ENCODE peak calls at places on chromosome 15, in eight cellular contexts. O is right lobe of liver, A is mammary epithelial cell, T is HCT116, B is stomach, Z is adrenal gland, J is esophagus squamous epithelium, S is heart left ventricle. P is an unnamed sample.

GRCh38 chr15:37888356-37888755 is 46.1 kb upstream of the TMCO5A start:
- DNase-seq in O (no peak), A (no peak), T (no peak), B (no peak), Z (no peak), J (no peak), S (no peak), P (no peak)

GRCh38 chr15:73368301-73369072 is at the start of gene HCN4:
- DNase-seq in O (no peak), A (no peak), T (no peak), B (no peak), Z (no peak), J (no peak), S (peak; percentile 39), P (no peak)

GRCh38 chr15:63065262-63066234 is 23.0 kb downstream of the TPM1 start:
- DNase-seq in O (no peak), A (no peak), T (no peak), B (no peak), Z (no peak), J (no peak), S (no peak), P (no peak)

GRCh38 chr15:99967841-99968371 is 234.7 kb upstream of the LYSMD4 start:
- DNase-seq in O (no peak), A (peak; percentile 86), T (no peak), B (peak; percentile 18), Z (peak; percentile 90), J (no peak), S (peak; percentile 61), P (no peak)

GRCh38 chr15:98730860-98731711 is 82.7 kb downstream of the IGF1R start:
- DNase-seq in O (no peak), A (no peak), T (no peak), B (no peak), Z (no peak), J (no peak), S (no peak), P (no peak)

GRCh38 chr15:81080946-81081345 is 53.1 kb upstream of the CFAP161 start:
- DNase-seq in O (no peak), A (no peak), T (no peak), B (no peak), Z (no peak), J (no peak), S (no peak), P (no peak)

GRCh38 chr15:95664435-95664834 is 666.1 kb upstream of the NR2F2 start:
- DNase-seq in O (no peak), A (no peak), T (no peak), B (no peak), Z (no peak), J (no peak), S (no peak), P (no peak)

GRCh38 chr15:33064878-33065277 is 129.6 kb downstream of the FMN1 start:
- DNase-seq in O (no peak), A (peak; percentile 57), T (no peak), B (no peak), Z (no peak), J (no peak), S (no peak), P (no peak)

GRCh38 chr15:65211157-65211982 is at the start of gene CILP:
- DNase-seq in O (no peak), A (no peak), T (no peak), B (no peak), Z (peak; percentile 16), J (no peak), S (peak; percentile 76), P (peak; percentile 66)

GRCh38 chr15:60591491-60592385 is 112.8 kb upstream of the ICE2 start:
- DNase-seq in O (peak; percentile 71), A (peak; percentile 39), T (no peak), B (peak; percentile 34), Z (peak; percentile 64), J (no peak), S (peak; percentile 57), P (peak; percentile 69)

GRCh38 chr15:31752363-31752762 is 278.0 kb upstream of the CHRNA7 start:
- DNase-seq in O (no peak), A (peak; percentile 6), T (no peak), B (no peak), Z (no peak), J (no peak), S (no peak), P (no peak)

GRCh38 chr15:47675735-47676134 is 41.6 kb upstream of the SEMA6D start:
- DNase-seq in O (no peak), A (no peak), T (no peak), B (no peak), Z (no peak), J (no peak), S (no peak), P (no peak)

GRCh38 chr15:73902121-73903020 is 23.9 kb upstream of the LOXL1 start:
- DNase-seq in O (no peak), A (no peak), T (no peak), B (no peak), Z (peak; percentile 1), J (no peak), S (peak; percentile 2), P (no peak)

GRCh38 chr15:26804063-26804804 is 31.4 kb upstream of the GABRB3 start:
- DNase-seq in O (no peak), A (no peak), T (no peak), B (no peak), Z (no peak), J (no peak), S (no peak), P (no peak)

GRCh38 chr15:79640206-79640605 is 208.1 kb downstream of the MINAR1 start:
- DNase-seq in O (no peak), A (peak; percentile 25), T (peak; percentile 26), B (peak; percentile 83), Z (peak; percentile 26), J (no peak), S (peak; percentile 33), P (no peak)

GRCh38 chr15:61227269-61228024 is 1.7 kb downstream of the RORA start:
- DNase-seq in O (peak; percentile 55), A (peak; percentile 52), T (no peak), B (no peak), Z (peak; percentile 47), J (no peak), S (no peak), P (peak; percentile 57)

GRCh38 chr15:79953951-79954444 is 17.0 kb downstream of the BCL2A1 start:
- DNase-seq in O (no peak), A (no peak), T (no peak), B (no peak), Z (no peak), J (no peak), S (no peak), P (no peak)

GRCh38 chr15:93366387-93367100 is 277.5 kb upstream of the RGMA start:
- DNase-seq in O (no peak), A (no peak), T (no peak), B (no peak), Z (no peak), J (no peak), S (no peak), P (no peak)

GRCh38 chr15:57306944-57307411 is 69.3 kb upstream of the CGNL1 start:
- DNase-seq in O (no peak), A (no peak), T (no peak), B (no peak), Z (no peak), J (no peak), S (no peak), P (no peak)

GRCh38 chr15:82184355-82184754 is 78.2 kb downstream of the EFL1 start:
- DNase-seq in O (no peak), A (no peak), T (no peak), B (no peak), Z (no peak), J (no peak), S (no peak), P (no peak)
- H3K27ac ChIP-seq in O (no peak overlapping the region), A (no peak overlapping the region), T (no peak overlapping the region), B (no peak overlapping the region), Z (no peak overlapping the region), J (no peak overlapping the region), S (no peak overlapping the region), P (peak overlapping the region; percentile 70)

GRCh38 chr15:40305281-40305680 is 2.5 kb downstream of the PLCB2 start:
- DNase-seq in O (peak; percentile 22), A (no peak), T (no peak), B (no peak), Z (no peak), J (no peak), S (no peak), P (no peak)
- H3K27me3 ChIP-seq in O (no peaks in the 10 kb centered on the region), A (no peaks in the 10 kb centered on the region), T (no peaks in the 10 kb centered on the region), B (peaks cover 8% of the 10 kb centered on the region), Z (no peaks in the 10 kb centered on the region), J (no peaks in the 10 kb centered on the region), S (no peaks in the 10 kb centered on the region), P (no peaks in the 10 kb centered on the region)

GRCh38 chr15:91973481-91973880 is 120.0 kb downstream of the SLCO3A1 start:
- DNase-seq in O (no peak), A (peak; percentile 82), T (no peak), B (no peak), Z (no peak), J (no peak), S (no peak), P (no peak)

GRCh38 chr15:91970142-91970541 is 116.6 kb downstream of the SLCO3A1 start:
- DNase-seq in O (no peak), A (no peak), T (no peak), B (peak; percentile 33), Z (no peak), J (no peak), S (peak; percentile 83), P (peak; percentile 88)

GRCh38 chr15:91980502-91981267 is 127.2 kb downstream of the SLCO3A1 start:
- DNase-seq in O (no peak), A (no peak), T (no peak), B (no peak), Z (no peak), J (no peak), S (peak; percentile 60), P (no peak)

GRCh38 chr15:91974321-91974720 is 120.8 kb downstream of the SLCO3A1 start:
- DNase-seq in O (no peak), A (peak; percentile 96), T (no peak), B (no peak), Z (peak; percentile 49), J (no peak), S (no peak), P (no peak)

DNA sequence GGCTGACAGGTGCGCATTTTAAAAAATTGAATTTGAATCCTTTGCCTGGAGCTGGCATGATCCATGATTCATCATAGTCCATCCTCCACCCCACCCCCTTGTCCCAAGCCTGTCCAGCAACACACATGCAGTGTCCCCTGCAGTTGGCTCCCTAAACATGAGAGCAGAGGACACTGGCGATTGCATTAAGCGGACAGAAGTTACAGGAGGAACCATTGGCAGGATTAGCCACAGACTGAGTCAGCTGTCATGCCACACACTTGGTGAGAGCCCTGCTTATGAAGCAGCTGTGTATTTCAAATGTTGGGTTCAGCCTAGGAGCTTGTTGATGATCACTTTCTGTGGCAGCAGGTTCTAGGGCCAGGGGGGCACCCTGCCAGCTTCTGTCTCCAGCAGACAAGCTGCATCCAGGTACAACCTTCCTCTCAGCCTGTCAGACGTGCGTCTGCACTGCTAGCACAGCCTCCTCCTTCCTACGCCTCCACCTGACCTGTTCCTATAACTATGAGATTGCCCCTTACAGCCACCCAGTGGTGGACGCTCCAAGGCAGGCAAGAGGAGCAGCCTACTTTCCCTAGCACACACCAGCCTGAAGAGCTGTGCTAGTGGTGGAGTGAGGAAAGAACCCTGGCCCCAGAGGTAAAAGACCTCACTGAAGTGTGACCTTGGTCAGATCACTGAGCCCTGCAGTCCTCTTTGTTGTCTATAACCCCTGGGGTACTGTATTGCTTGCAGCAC is 121.9 kb downstream of the SLCO3A1 start:
- DNase-seq in O (no peak), A (no peak), T (no peak), B (no peak), Z (peak; percentile 40), J (no peak), S (no peak), P (no peak)
- TF ChIP-seq CTCF in O (no peak), A (no peak), T (no peak), B (no peak), Z (no peak), J (no peak), S (no peak), P (no peak)

GRCh38 chr15:90576711-90577389 is 47.1 kb downstream of the CRTC3 start:
- DNase-seq in O (no peak), A (no peak), T (no peak), B (no peak), Z (no peak), J (no peak), S (no peak), P (no peak)
- H3K27ac ChIP-seq in O (no peak overlapping the region), A (no peak overlapping the region), T (no peak overlapping the region), B (no peak overlapping the region), Z (no peak overlapping the region), J (no peak overlapping the region), S (no peak overlapping the region), P (no peak overlapping the region)

P was measured in psoas muscle.